ENCODE peak calls at places on chromosome 10, in eight cellular contexts. J is OCI-LY7; O is ELF-1; M is stimulated activated CD8-positive, alpha-beta memory T cell treated with anti-CD3 and anti-CD28 coated beads, Interleukin-4, amount 100 ng/mL, for 1 hour; S is mucosa of descending colon; G is NCI-H2081; C is H4; P is neural progenitor cell. A is an unnamed sample.

GRCh38 chr10:71666607-71667373 is 52.8 kb downstream of the C10orf105 start:
- DNase-seq in S (no peak), C (no peak), P (peak), J (no peak), O (no peak), G (peak), M (no peak), A (no peak)

GRCh38 chr10:124417846-124418725 is 637 bp downstream of the OAT start:
- DNase-seq in O (peak), J (peak), S (peak), C (peak), G (peak), M (peak), P (peak), A (peak)

GRCh38 chr10:290026-290725 is 154.9 kb downstream of the ZMYND11 start:
- DNase-seq in C (no peak), P (no peak), M (no peak), S (no peak), J (no peak), O (no peak), G (no peak), A (no peak)

GRCh38 chr10:89367529-89367928 is 10.3 kb upstream of the IFIT1B start:
- DNase-seq in P (peak), M (no peak), G (peak), J (no peak), S (no peak), C (no peak), O (no peak), A (no peak)

GRCh38 chr10:69662173-69662685 is 32.2 kb downstream of the FAM241B start:
- DNase-seq in C (no peak), S (no peak), M (no peak), O (no peak), G (no peak), J (no peak), P (no peak), A (no peak)

GRCh38 chr10:35516102-35516670 is 89.0 kb upstream of the GJD4 start:
- DNase-seq in C (no peak), P (no peak), O (no peak), J (no peak), M (no peak), S (peak), G (no peak), A (no peak)

GRCh38 chr10:77836299-77836820 is 90.2 kb downstream of the DLG5 start:
- DNase-seq in S (peak), C (no peak), M (no peak), P (no peak), G (no peak), O (peak), J (peak), A (peak)

GRCh38 chr10:129275886-129276285 is 191.2 kb upstream of the MGMT start:
- DNase-seq in M (no peak), P (no peak), J (no peak), C (no peak), O (no peak), G (no peak), S (no peak), A (no peak)

GRCh38 chr10:117477241-117477947 is 65.2 kb upstream of the EMX2 start:
- DNase-seq in G (no peak), P (no peak), C (no peak), S (no peak), O (no peak), J (no peak), M (no peak), A (no peak)

GRCh38 chr10:124663766-124664360 is 80.3 kb downstream of the FAM53B start:
- DNase-seq in C (no peak), G (no peak), M (no peak), S (no peak), O (no peak), P (no peak), J (no peak), A (no peak)

GRCh38 chr10:133465950-133466474 is 12.3 kb downstream of the SCART1 start:
- DNase-seq in P (no peak), G (no peak), M (no peak), C (no peak), J (no peak), S (no peak), O (no peak), A (no peak)

GRCh38 chr10:78889536-78890063 is 179.2 kb upstream of the ZMIZ1 start:
- DNase-seq in M (no peak), C (no peak), J (no peak), P (no peak), G (no peak), S (no peak), O (no peak), A (no peak)